ENCODE peak calls at places on chromosomes 2 and 18, in seven cellular contexts. One of them, this sample, is unnamed.

GRCh38 chr2:235300368-235301201 is 193.3 kb upstream of the AGAP1 start:
- DNase-seq in Peyer's patch: no peak
- DNase-seq in upper lobe of right lung: peak
- DNase-seq in MM.1S: no peak
- DNase-seq in H9: no peak
- DNase-seq in transverse colon: no peak
- DNase-seq in fibroblast of lung: peak
- DNase-seq in this sample: peak

GRCh38 chr18:50272593-50272992 is 6.3 kb upstream of the CFAP53 start:
- DNase-seq in upper lobe of right lung: no peak
- DNase-seq in fibroblast of lung: no peak
- DNase-seq in MM.1S: no peak
- DNase-seq in H9: no peak
- DNase-seq in transverse colon: no peak
- DNase-seq in Peyer's patch: no peak
- DNase-seq in this sample: peak

GRCh38 chr18:3692691-3693090 is 242.7 kb downstream of the TGIF1 start:
- DNase-seq in upper lobe of right lung: no peak
- DNase-seq in fibroblast of lung: no peak
- DNase-seq in transverse colon: no peak
- DNase-seq in MM.1S: no peak
- DNase-seq in H9: no peak
- DNase-seq in Peyer's patch: no peak
- DNase-seq in this sample: no peak

GRCh38 chr2:55056024-55056521 is 5.8 kb upstream of the RTN4 start:
- DNase-seq in MM.1S: no peak
- DNase-seq in H9: no peak
- DNase-seq in transverse colon: no peak
- DNase-seq in Peyer's patch: no peak
- DNase-seq in fibroblast of lung: no peak
- DNase-seq in upper lobe of right lung: no peak
- DNase-seq in this sample: no peak

GRCh38 chr18:34158881-34159690 is 65.6 kb downstream of the NOL4 start:
- DNase-seq in fibroblast of lung: peak
- DNase-seq in transverse colon: no peak
- DNase-seq in H9: peak
- DNase-seq in MM.1S: no peak
- DNase-seq in Peyer's patch: no peak
- DNase-seq in upper lobe of right lung: peak
- DNase-seq in this sample: peak

GRCh38 chr18:41965856-41966255 is 10.8 kb downstream of the PIK3C3 start:
- DNase-seq in Peyer's patch: no peak
- DNase-seq in H9: no peak
- DNase-seq in transverse colon: no peak
- DNase-seq in upper lobe of right lung: no peak
- DNase-seq in fibroblast of lung: peak
- DNase-seq in MM.1S: no peak
- DNase-seq in this sample: no peak

GRCh38 chr2:33134086-33134763 is 187.5 kb downstream of the LTBP1 start:
- DNase-seq in upper lobe of right lung: no peak
- DNase-seq in transverse colon: peak
- DNase-seq in H9: no peak
- DNase-seq in Peyer's patch: peak
- DNase-seq in fibroblast of lung: peak
- DNase-seq in MM.1S: no peak
- DNase-seq in this sample: peak

GRCh38 chr2:184336688-184337087 is 261.6 kb upstream of the ZNF804A start:
- DNase-seq in H9: no peak
- DNase-seq in upper lobe of right lung: no peak
- DNase-seq in MM.1S: no peak
- DNase-seq in Peyer's patch: no peak
- DNase-seq in fibroblast of lung: peak
- DNase-seq in transverse colon: no peak
- DNase-seq in this sample: no peak

GRCh38 chr2:218448934-218449333 is 30.0 kb downstream of the VIL1 start:
- DNase-seq in upper lobe of right lung: no peak
- DNase-seq in Peyer's patch: no peak
- DNase-seq in H9: no peak
- DNase-seq in MM.1S: no peak
- DNase-seq in transverse colon: peak
- DNase-seq in fibroblast of lung: peak
- DNase-seq in this sample: no peak

GRCh38 chr2:36701391-36701795 is 4.9 kb downstream of the VIT start:
- DNase-seq in H9: no peak
- DNase-seq in upper lobe of right lung: no peak
- DNase-seq in fibroblast of lung: peak
- DNase-seq in transverse colon: no peak
- DNase-seq in MM.1S: no peak
- DNase-seq in Peyer's patch: no peak
- DNase-seq in this sample: no peak

GRCh38 chr2:8168876-8169275 is 513.0 kb upstream of the ID2 start:
- DNase-seq in H9: no peak
- DNase-seq in MM.1S: no peak
- DNase-seq in transverse colon: no peak
- DNase-seq in Peyer's patch: no peak
- DNase-seq in fibroblast of lung: no peak
- DNase-seq in upper lobe of right lung: no peak
- DNase-seq in this sample: no peak

GRCh38 chr2:15786901-15787300 is 153.4 kb upstream of the MYCN start:
- DNase-seq in Peyer's patch: no peak
- DNase-seq in H9: no peak
- DNase-seq in transverse colon: no peak
- DNase-seq in MM.1S: no peak
- DNase-seq in upper lobe of right lung: no peak
- DNase-seq in fibroblast of lung: no peak
- DNase-seq in this sample: no peak

GRCh38 chr18:68734311-68734710 is 19.4 kb upstream of the TMX3 start:
- DNase-seq in fibroblast of lung: peak
- DNase-seq in H9: no peak
- DNase-seq in transverse colon: no peak
- DNase-seq in Peyer's patch: no peak
- DNase-seq in MM.1S: no peak
- DNase-seq in upper lobe of right lung: no peak
- DNase-seq in this sample: no peak

GRCh38 chr2:6896930-6897759 is 19.6 kb downstream of the RSAD2 start:
- DNase-seq in Peyer's patch: no peak
- DNase-seq in transverse colon: no peak
- DNase-seq in fibroblast of lung: peak
- DNase-seq in H9: no peak
- DNase-seq in upper lobe of right lung: no peak
- DNase-seq in MM.1S: peak
- DNase-seq in this sample: no peak

GRCh38 chr2:167048829-167049228 is 160.5 kb downstream of the XIRP2 start:
- DNase-seq in fibroblast of lung: no peak
- DNase-seq in MM.1S: no peak
- DNase-seq in Peyer's patch: no peak
- DNase-seq in H9: no peak
- DNase-seq in transverse colon: no peak
- DNase-seq in upper lobe of right lung: no peak
- DNase-seq in this sample: no peak

GRCh38 chr2:143936758-143937562 is 583.0 kb downstream of the ZEB2 start:
- DNase-seq in H9: peak
- DNase-seq in Peyer's patch: no peak
- DNase-seq in transverse colon: no peak
- DNase-seq in MM.1S: no peak
- DNase-seq in upper lobe of right lung: peak
- DNase-seq in fibroblast of lung: peak
- DNase-seq in this sample: no peak

GRCh38 chr2:190379249-190379964 is 28.7 kb upstream of the MFSD6 start:
- DNase-seq in Peyer's patch: no peak
- DNase-seq in transverse colon: no peak
- DNase-seq in H9: no peak
- DNase-seq in MM.1S: no peak
- DNase-seq in upper lobe of right lung: peak
- DNase-seq in fibroblast of lung: peak
- DNase-seq in this sample: no peak

GRCh38 chr2:207974214-207974600 is 51.1 kb downstream of the PLEKHM3 start:
- DNase-seq in Peyer's patch: no peak
- DNase-seq in fibroblast of lung: no peak
- DNase-seq in H9: no peak
- DNase-seq in MM.1S: no peak
- DNase-seq in transverse colon: no peak
- DNase-seq in upper lobe of right lung: no peak
- DNase-seq in this sample: no peak

DNA sequence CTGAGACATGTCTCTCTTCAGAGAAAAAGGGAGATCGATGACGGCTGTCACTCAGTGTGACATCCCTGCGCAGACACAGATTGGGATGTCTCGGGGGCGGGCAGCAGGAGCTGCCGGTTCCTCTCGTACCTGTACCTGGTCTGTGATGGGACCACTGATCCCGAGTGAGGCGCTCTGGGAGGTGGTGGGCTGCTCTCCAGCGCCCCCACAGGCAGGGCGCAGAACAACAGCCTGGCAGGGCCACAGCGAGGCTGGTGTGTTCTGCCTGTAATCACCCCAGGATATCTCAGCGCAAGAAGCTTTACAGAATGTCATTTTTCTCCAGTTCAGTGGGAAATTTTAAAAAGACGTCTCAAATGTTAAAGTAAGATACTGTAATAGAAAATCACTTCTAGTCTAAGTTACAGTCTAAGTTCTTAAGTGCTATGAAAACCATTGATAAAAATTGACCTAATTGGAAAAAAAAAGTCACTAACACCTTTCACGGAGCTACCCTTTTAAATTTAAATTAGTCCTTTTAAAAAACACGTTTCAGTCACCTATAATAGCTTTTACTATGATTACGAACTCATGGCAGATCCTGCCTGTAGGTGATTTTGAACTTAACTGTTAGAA is 189.8 kb downstream of the SNTG2 start:
- DNase-seq in transverse colon: no peak
- DNase-seq in MM.1S: no peak
- DNase-seq in upper lobe of right lung: no peak
- DNase-seq in H9: peak
- DNase-seq in fibroblast of lung: no peak
- DNase-seq in Peyer's patch: no peak
- DNase-seq in this sample: no peak
- TF ChIP-seq CTCF in transverse colon: peak
- TF ChIP-seq CTCF in MM.1S: peak
- TF ChIP-seq CTCF in upper lobe of right lung: peak
- TF ChIP-seq CTCF in H9: peak
- TF ChIP-seq CTCF in fibroblast of lung: peak
- TF ChIP-seq CTCF in Peyer's patch: peak
- TF ChIP-seq CTCF in this sample: peak

GRCh38 chr2:65350714-65351113 is 81.7 kb downstream of the SPRED2 start:
- DNase-seq in MM.1S: peak
- DNase-seq in upper lobe of right lung: no peak
- DNase-seq in H9: peak
- DNase-seq in Peyer's patch: no peak
- DNase-seq in transverse colon: no peak
- DNase-seq in fibroblast of lung: no peak
- DNase-seq in this sample: no peak
- TF ChIP-seq CTCF in MM.1S: peak
- TF ChIP-seq CTCF in upper lobe of right lung: peak
- TF ChIP-seq CTCF in H9: peak
- TF ChIP-seq CTCF in Peyer's patch: no peak
- TF ChIP-seq CTCF in transverse colon: peak
- TF ChIP-seq CTCF in fibroblast of lung: peak
- TF ChIP-seq CTCF in this sample: peak

DNA sequence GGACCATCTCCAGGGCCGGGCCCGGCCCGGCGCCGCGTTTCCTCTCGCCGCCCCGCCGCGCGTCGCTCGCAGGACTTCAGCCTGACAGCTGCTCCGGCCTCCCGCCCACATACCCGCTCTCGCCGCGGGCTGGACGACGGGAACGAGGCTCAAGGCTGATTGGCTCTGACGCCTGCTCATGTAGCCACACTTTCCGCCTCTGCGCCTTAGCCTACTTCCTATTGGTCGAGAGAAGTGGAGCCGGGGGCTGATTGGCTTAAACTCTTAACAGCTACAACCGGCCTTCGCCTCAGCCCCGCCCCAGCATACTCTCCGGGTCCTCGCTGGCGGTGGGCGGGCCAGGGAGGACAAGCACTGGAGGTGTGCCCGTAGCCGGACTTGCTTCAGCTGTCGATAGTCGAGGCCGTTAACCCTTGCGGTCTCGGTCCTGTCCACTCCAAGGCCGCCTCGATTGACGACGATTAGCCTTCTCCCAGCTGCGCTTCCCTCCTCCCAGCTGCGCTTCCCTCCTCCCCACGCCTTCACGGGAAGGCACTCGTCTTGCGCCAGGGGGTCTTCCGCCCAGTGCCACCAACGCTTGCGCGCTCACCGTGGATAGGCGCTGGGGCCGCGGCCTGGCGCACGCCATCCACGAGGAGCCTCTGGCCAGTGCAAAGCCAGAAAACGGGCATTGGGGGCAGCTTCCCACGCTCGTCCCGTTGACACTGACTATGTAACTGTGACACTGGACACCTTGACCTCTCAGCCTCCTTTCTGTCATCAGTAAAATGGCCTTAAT is at the start of gene PRADC1:
- DNase-seq in Peyer's patch: peak
- DNase-seq in transverse colon: peak
- DNase-seq in fibroblast of lung: peak
- DNase-seq in MM.1S: peak
- DNase-seq in H9: peak
- DNase-seq in upper lobe of right lung: peak
- DNase-seq in this sample: peak
- TF ChIP-seq CTCF in Peyer's patch: no peak
- TF ChIP-seq CTCF in transverse colon: no peak
- TF ChIP-seq CTCF in fibroblast of lung: no peak
- TF ChIP-seq CTCF in MM.1S: no peak
- TF ChIP-seq CTCF in H9: no peak
- TF ChIP-seq CTCF in upper lobe of right lung: no peak
- TF ChIP-seq CTCF in this sample: no peak

GRCh38 chr2:95054016-95054415 is 28.5 kb downstream of the MAL start:
- DNase-seq in upper lobe of right lung: peak
- DNase-seq in H9: no peak
- DNase-seq in Peyer's patch: no peak
- DNase-seq in transverse colon: no peak
- DNase-seq in MM.1S: no peak
- DNase-seq in fibroblast of lung: no peak
- DNase-seq in this sample: no peak

GRCh38 chr2:95052804-95053535 is 27.5 kb downstream of the MAL start:
- DNase-seq in MM.1S: no peak
- DNase-seq in H9: no peak
- DNase-seq in fibroblast of lung: no peak
- DNase-seq in transverse colon: no peak
- DNase-seq in Peyer's patch: no peak
- DNase-seq in upper lobe of right lung: peak
- DNase-seq in this sample: no peak

GRCh38 chr2:95051636-95052035 is 26.1 kb downstream of the MAL start:
- DNase-seq in Peyer's patch: no peak
- DNase-seq in fibroblast of lung: no peak
- DNase-seq in H9: no peak
- DNase-seq in upper lobe of right lung: no peak
- DNase-seq in MM.1S: no peak
- DNase-seq in transverse colon: no peak
- DNase-seq in this sample: no peak

GRCh38 chr2:95052301-95052700 is 26.8 kb downstream of the MAL start:
- DNase-seq in upper lobe of right lung: peak
- DNase-seq in fibroblast of lung: no peak
- DNase-seq in H9: no peak
- DNase-seq in Peyer's patch: no peak
- DNase-seq in transverse colon: no peak
- DNase-seq in MM.1S: no peak
- DNase-seq in this sample: no peak

DNA sequence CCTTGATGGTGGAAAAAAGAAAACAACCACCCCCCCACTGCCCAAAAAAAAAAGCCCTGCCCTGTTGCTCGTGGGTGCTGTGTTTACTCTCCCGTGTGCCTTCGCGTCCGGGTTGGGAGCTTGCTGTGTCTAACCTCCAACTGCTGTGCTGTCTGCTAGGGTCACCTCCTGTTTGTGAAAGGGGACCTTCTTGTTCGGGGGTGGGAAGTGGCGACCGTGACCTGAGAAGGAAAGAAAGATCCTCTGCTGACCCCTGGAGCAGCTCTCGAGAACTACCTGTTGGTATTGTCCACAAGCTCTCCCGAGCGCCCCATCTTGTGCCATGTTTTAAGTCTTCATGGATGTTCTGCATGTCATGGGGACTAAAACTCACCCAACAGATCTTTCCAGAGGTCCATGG is 28.0 kb downstream of the MAL start:
- DNase-seq in fibroblast of lung: no peak
- DNase-seq in upper lobe of right lung: peak
- DNase-seq in MM.1S: no peak
- DNase-seq in H9: peak
- DNase-seq in transverse colon: no peak
- DNase-seq in Peyer's patch: no peak
- DNase-seq in this sample: no peak
- TF ChIP-seq CTCF in fibroblast of lung: no peak
- TF ChIP-seq CTCF in upper lobe of right lung: no peak
- TF ChIP-seq CTCF in MM.1S: peak
- TF ChIP-seq CTCF in H9: peak
- TF ChIP-seq CTCF in transverse colon: no peak
- TF ChIP-seq CTCF in Peyer's patch: no peak
- TF ChIP-seq CTCF in this sample: no peak

This sample was measured in osteocyte.